ENCODE peak calls at places on chromosome 12, in nine cellular contexts. One of them, this sample, is unnamed.

GRCh38 chr12:54475542-54475941 is 2.1 kb upstream of the GTSF1 start:
- DNase-seq in epithelial cell of proximal tubule: peak
- DNase-seq in cardiac muscle cell: no peak
- DNase-seq in DMS53: no peak
- DNase-seq in NCI-H1694: no peak
- DNase-seq in NCI-H748 treated with DMSO at 0.1 percent for 48 hours: no peak
- DNase-seq in COR-L47: no peak
- DNase-seq in stimulated activated naive B cell treated with anti-CD40 and anti-IgM and Interleukin-4, amounts not matched to agents 10 μg/mL and 1 μg/mL and 100 μg/mL, for 72 hours: no peak
- DNase-seq in Kasumi-1: no peak
- DNase-seq in this sample: peak

GRCh38 chr12:105967038-105967776 is 171.5 kb downstream of the NUAK1 start:
- DNase-seq in stimulated activated naive B cell treated with anti-CD40 and anti-IgM and Interleukin-4, amounts not matched to agents 10 μg/mL and 1 μg/mL and 100 μg/mL, for 72 hours: no peak
- DNase-seq in NCI-H1694: no peak
- DNase-seq in cardiac muscle cell: no peak
- DNase-seq in COR-L47: no peak
- DNase-seq in Kasumi-1: no peak
- DNase-seq in DMS53: no peak
- DNase-seq in NCI-H748 treated with DMSO at 0.1 percent for 48 hours: no peak
- DNase-seq in epithelial cell of proximal tubule: no peak
- DNase-seq in this sample: no peak

GRCh38 chr12:56252649-56253048 is 5.5 kb downstream of the ANKRD52 start:
- DNase-seq in Kasumi-1: no peak
- DNase-seq in DMS53: no peak
- DNase-seq in stimulated activated naive B cell treated with anti-CD40 and anti-IgM and Interleukin-4, amounts not matched to agents 10 μg/mL and 1 μg/mL and 100 μg/mL, for 72 hours: no peak
- DNase-seq in epithelial cell of proximal tubule: no peak
- DNase-seq in NCI-H1694: no peak
- DNase-seq in cardiac muscle cell: no peak
- DNase-seq in COR-L47: no peak
- DNase-seq in NCI-H748 treated with DMSO at 0.1 percent for 48 hours: no peak
- DNase-seq in this sample: no peak

GRCh38 chr12:20815573-20815972 is 5.1 kb downstream of the SLCO1B3 start:
- DNase-seq in NCI-H748 treated with DMSO at 0.1 percent for 48 hours: no peak
- DNase-seq in NCI-H1694: no peak
- DNase-seq in DMS53: no peak
- DNase-seq in epithelial cell of proximal tubule: no peak
- DNase-seq in Kasumi-1: no peak
- DNase-seq in cardiac muscle cell: no peak
- DNase-seq in COR-L47: no peak
- DNase-seq in stimulated activated naive B cell treated with anti-CD40 and anti-IgM and Interleukin-4, amounts not matched to agents 10 μg/mL and 1 μg/mL and 100 μg/mL, for 72 hours: no peak
- DNase-seq in this sample: no peak

GRCh38 chr12:130775953-130776856 is 60.1 kb upstream of the RIMBP2 start:
- DNase-seq in NCI-H748 treated with DMSO at 0.1 percent for 48 hours: no peak
- DNase-seq in NCI-H1694: no peak
- DNase-seq in Kasumi-1: no peak
- DNase-seq in COR-L47: no peak
- DNase-seq in cardiac muscle cell: peak
- DNase-seq in stimulated activated naive B cell treated with anti-CD40 and anti-IgM and Interleukin-4, amounts not matched to agents 10 μg/mL and 1 μg/mL and 100 μg/mL, for 72 hours: peak
- DNase-seq in epithelial cell of proximal tubule: no peak
- DNase-seq in DMS53: peak
- DNase-seq in this sample: peak

GRCh38 chr12:74317078-74317581 is 220.5 kb upstream of the ATXN7L3B start:
- DNase-seq in stimulated activated naive B cell treated with anti-CD40 and anti-IgM and Interleukin-4, amounts not matched to agents 10 μg/mL and 1 μg/mL and 100 μg/mL, for 72 hours: no peak
- DNase-seq in COR-L47: no peak
- DNase-seq in NCI-H748 treated with DMSO at 0.1 percent for 48 hours: no peak
- DNase-seq in NCI-H1694: peak
- DNase-seq in cardiac muscle cell: peak
- DNase-seq in DMS53: peak
- DNase-seq in epithelial cell of proximal tubule: no peak
- DNase-seq in Kasumi-1: peak
- DNase-seq in this sample: peak

GRCh38 chr12:58247633-58248032 is 306.3 kb downstream of the ATP23 start:
- DNase-seq in COR-L47: no peak
- DNase-seq in cardiac muscle cell: no peak
- DNase-seq in DMS53: peak
- DNase-seq in epithelial cell of proximal tubule: no peak
- DNase-seq in Kasumi-1: no peak
- DNase-seq in stimulated activated naive B cell treated with anti-CD40 and anti-IgM and Interleukin-4, amounts not matched to agents 10 μg/mL and 1 μg/mL and 100 μg/mL, for 72 hours: no peak
- DNase-seq in NCI-H1694: peak
- DNase-seq in NCI-H748 treated with DMSO at 0.1 percent for 48 hours: no peak
- DNase-seq in this sample: no peak

GRCh38 chr12:103310871-103311270 is 184.9 kb downstream of the C12orf42 start:
- DNase-seq in COR-L47: no peak
- DNase-seq in stimulated activated naive B cell treated with anti-CD40 and anti-IgM and Interleukin-4, amounts not matched to agents 10 μg/mL and 1 μg/mL and 100 μg/mL, for 72 hours: no peak
- DNase-seq in NCI-H748 treated with DMSO at 0.1 percent for 48 hours: no peak
- DNase-seq in cardiac muscle cell: no peak
- DNase-seq in epithelial cell of proximal tubule: no peak
- DNase-seq in NCI-H1694: no peak
- DNase-seq in DMS53: no peak
- DNase-seq in Kasumi-1: no peak
- DNase-seq in this sample: no peak

GRCh38 chr12:86698581-86698980 is 442.4 kb upstream of the MGAT4C start:
- DNase-seq in cardiac muscle cell: no peak
- DNase-seq in DMS53: no peak
- DNase-seq in NCI-H748 treated with DMSO at 0.1 percent for 48 hours: no peak
- DNase-seq in COR-L47: no peak
- DNase-seq in NCI-H1694: no peak
- DNase-seq in Kasumi-1: no peak
- DNase-seq in epithelial cell of proximal tubule: no peak
- DNase-seq in stimulated activated naive B cell treated with anti-CD40 and anti-IgM and Interleukin-4, amounts not matched to agents 10 μg/mL and 1 μg/mL and 100 μg/mL, for 72 hours: no peak
- DNase-seq in this sample: peak

GRCh38 chr12:3252416-3252815 is 175.2 kb downstream of the TSPAN9 start:
- DNase-seq in epithelial cell of proximal tubule: no peak
- DNase-seq in Kasumi-1: no peak
- DNase-seq in NCI-H748 treated with DMSO at 0.1 percent for 48 hours: no peak
- DNase-seq in cardiac muscle cell: peak
- DNase-seq in COR-L47: no peak
- DNase-seq in DMS53: no peak
- DNase-seq in stimulated activated naive B cell treated with anti-CD40 and anti-IgM and Interleukin-4, amounts not matched to agents 10 μg/mL and 1 μg/mL and 100 μg/mL, for 72 hours: no peak
- DNase-seq in NCI-H1694: peak
- DNase-seq in this sample: no peak

GRCh38 chr12:104604070-104604994 is 147.6 kb downstream of the CHST11 start:
- DNase-seq in NCI-H1694: no peak
- DNase-seq in stimulated activated naive B cell treated with anti-CD40 and anti-IgM and Interleukin-4, amounts not matched to agents 10 μg/mL and 1 μg/mL and 100 μg/mL, for 72 hours: peak
- DNase-seq in Kasumi-1: peak
- DNase-seq in NCI-H748 treated with DMSO at 0.1 percent for 48 hours: no peak
- DNase-seq in COR-L47: no peak
- DNase-seq in epithelial cell of proximal tubule: peak
- DNase-seq in cardiac muscle cell: peak
- DNase-seq in DMS53: peak
- DNase-seq in this sample: peak

GRCh38 chr12:3085341-3086125 is 8.4 kb downstream of the TSPAN9 start:
- DNase-seq in cardiac muscle cell: no peak
- DNase-seq in Kasumi-1: no peak
- DNase-seq in DMS53: no peak
- DNase-seq in stimulated activated naive B cell treated with anti-CD40 and anti-IgM and Interleukin-4, amounts not matched to agents 10 μg/mL and 1 μg/mL and 100 μg/mL, for 72 hours: no peak
- DNase-seq in COR-L47: no peak
- DNase-seq in NCI-H1694: no peak
- DNase-seq in epithelial cell of proximal tubule: no peak
- DNase-seq in NCI-H748 treated with DMSO at 0.1 percent for 48 hours: no peak
- DNase-seq in this sample: no peak

GRCh38 chr12:54383041-54383609 is 1.4 kb downstream of the ZNF385A start:
- DNase-seq in NCI-H1694: no peak
- DNase-seq in DMS53: peak
- DNase-seq in COR-L47: no peak
- DNase-seq in cardiac muscle cell: no peak
- DNase-seq in epithelial cell of proximal tubule: peak
- DNase-seq in NCI-H748 treated with DMSO at 0.1 percent for 48 hours: no peak
- DNase-seq in stimulated activated naive B cell treated with anti-CD40 and anti-IgM and Interleukin-4, amounts not matched to agents 10 μg/mL and 1 μg/mL and 100 μg/mL, for 72 hours: no peak
- DNase-seq in Kasumi-1: peak
- DNase-seq in this sample: peak

GRCh38 chr12:106409898-106410297 is 52.4 kb downstream of the POLR3B start:
- DNase-seq in Kasumi-1: no peak
- DNase-seq in DMS53: no peak
- DNase-seq in stimulated activated naive B cell treated with anti-CD40 and anti-IgM and Interleukin-4, amounts not matched to agents 10 μg/mL and 1 μg/mL and 100 μg/mL, for 72 hours: no peak
- DNase-seq in NCI-H748 treated with DMSO at 0.1 percent for 48 hours: no peak
- DNase-seq in epithelial cell of proximal tubule: no peak
- DNase-seq in COR-L47: no peak
- DNase-seq in NCI-H1694: no peak
- DNase-seq in cardiac muscle cell: no peak
- DNase-seq in this sample: no peak

GRCh38 chr12:75505706-75506312 is 5.6 kb downstream of the KRR1 start:
- DNase-seq in stimulated activated naive B cell treated with anti-CD40 and anti-IgM and Interleukin-4, amounts not matched to agents 10 μg/mL and 1 μg/mL and 100 μg/mL, for 72 hours: no peak
- DNase-seq in epithelial cell of proximal tubule: no peak
- DNase-seq in NCI-H748 treated with DMSO at 0.1 percent for 48 hours: no peak
- DNase-seq in NCI-H1694: no peak
- DNase-seq in COR-L47: peak
- DNase-seq in DMS53: peak
- DNase-seq in cardiac muscle cell: peak
- DNase-seq in Kasumi-1: peak
- DNase-seq in this sample: peak

This sample was measured in NB4.